ENCODE peak calls at places on chromosome 1, in eight cellular contexts. Z is hypothalamus, E is GM23248, T is germinal center, C is right cardiac atrium, Q is T-helper 17 cell, N is endothelial cell, U is activated B cell treated with CpG ODN at 0.5 μM for 24 hours. X is an unnamed sample.

GRCh38 chr1:167077128-167077867 is 12.9 kb downstream of the GPA33 start:
- DNase-seq in Z (no peak), E (no peak), T (no peak), C (no peak), Q (no peak), N (no peak), U (no peak), X (no peak)

GRCh38 chr1:32915766-32916455 is 14.7 kb upstream of the TMEM54 start:
- DNase-seq in Z (no peak), E (no peak), T (no peak), C (no peak), Q (no peak), N (no peak), U (no peak), X (no peak)

GRCh38 chr1:243558556-243558955 is 291.5 kb downstream of the AKT3 start:
- DNase-seq in Z (no peak), E (no peak), T (no peak), C (no peak), Q (no peak), N (no peak), U (no peak), X (no peak)

GRCh38 chr1:196651637-196652215 is at the start of gene CFH:
- DNase-seq in Z (no peak), E (peak; percentile 85), T (no peak), C (no peak), Q (no peak), N (no peak), U (no peak), X (no peak)

GRCh38 chr1:9361630-9362256 is 69.0 kb downstream of the SPSB1 start:
- DNase-seq in Z (no peak), E (no peak), T (no peak), C (no peak), Q (no peak), N (no peak), U (no peak), X (no peak)

GRCh38 chr1:15902882-15903281 is 55.4 kb downstream of the SPEN start:
- DNase-seq in Z (no peak), E (peak; percentile 89), T (no peak), C (no peak), Q (no peak), N (no peak), U (no peak), X (no peak)

GRCh38 chr1:91609571-91609970 is 108.9 kb downstream of the CDC7 start:
- DNase-seq in Z (no peak), E (peak; percentile 89), T (no peak), C (no peak), Q (no peak), N (no peak), U (no peak), X (no peak)

GRCh38 chr1:145926706-145927072 is 595 bp downstream of the RBM8A start:
- DNase-seq in Z (no peak), E (peak; percentile 54), T (no peak), C (peak; percentile 39), Q (no peak), N (no peak), U (peak; percentile 23), X (no peak)

GRCh38 chr1:38941527-38942019 is at the start of gene RHBDL2:
- DNase-seq in Z (peak; percentile 35), E (peak; percentile 89), T (no peak), C (peak; percentile 89), Q (no peak), N (no peak), U (no peak), X (peak; percentile 76)